ENCODE peak calls at places on chromosomes 16 and 17, in five cellular contexts. One of them, this sample, is unnamed.

GRCh38 chr17:51439395-51440229 is 179.3 kb downstream of the UTP18 start:
- DNase-seq in GM12878: no peak
- DNase-seq in Peyer's patch: no peak
- DNase-seq in K562: no peak
- DNase-seq in IMR-90: no peak
- DNase-seq in this sample: no peak

GRCh38 chr17:17043668-17044226 is 1.5 kb downstream of the MPRIP start:
- DNase-seq in IMR-90: peak
- DNase-seq in Peyer's patch: no peak
- DNase-seq in K562: no peak
- DNase-seq in GM12878: no peak
- DNase-seq in this sample: peak

GRCh38 chr16:80544326-80544725 is 3.5 kb downstream of the DYNLRB2 start:
- DNase-seq in IMR-90: no peak
- DNase-seq in K562: no peak
- DNase-seq in GM12878: no peak
- DNase-seq in Peyer's patch: no peak
- DNase-seq in this sample: no peak

GRCh38 chr16:11329080-11329491 is 16.2 kb upstream of the RMI2 start:
- DNase-seq in GM12878: peak
- DNase-seq in IMR-90: peak
- DNase-seq in K562: no peak
- DNase-seq in Peyer's patch: peak
- DNase-seq in this sample: no peak

GRCh38 chr17:57881143-57881542 is 31.3 kb upstream of the MRPS23 start:
- DNase-seq in Peyer's patch: no peak
- DNase-seq in K562: no peak
- DNase-seq in IMR-90: peak
- DNase-seq in GM12878: no peak
- DNase-seq in this sample: no peak

GRCh38 chr17:58531661-58532554 is 17.5 kb upstream of the MTMR4 start:
- DNase-seq in K562: peak
- DNase-seq in Peyer's patch: peak
- DNase-seq in IMR-90: peak
- DNase-seq in GM12878: no peak
- DNase-seq in this sample: peak

GRCh38 chr17:57861737-57862409 is 12.0 kb upstream of the MRPS23 start:
- DNase-seq in GM12878: no peak
- DNase-seq in Peyer's patch: no peak
- DNase-seq in K562: no peak
- DNase-seq in IMR-90: no peak
- DNase-seq in this sample: no peak

GRCh38 chr17:76529224-76529642 is 8.3 kb downstream of the CYGB start:
- DNase-seq in GM12878: no peak
- DNase-seq in K562: no peak
- DNase-seq in Peyer's patch: no peak
- DNase-seq in IMR-90: peak
- DNase-seq in this sample: no peak

GRCh38 chr17:81523139-81524062 is 4.8 kb upstream of the FSCN2 start:
- DNase-seq in IMR-90: peak
- DNase-seq in K562: peak
- DNase-seq in GM12878: no peak
- DNase-seq in Peyer's patch: no peak
- DNase-seq in this sample: peak

GRCh38 chr17:58254803-58255202 is 16.4 kb downstream of the LPO start:
- DNase-seq in K562: no peak
- DNase-seq in IMR-90: no peak
- DNase-seq in Peyer's patch: no peak
- DNase-seq in GM12878: no peak
- DNase-seq in this sample: no peak

GRCh38 chr17:69246726-69247375 is 18.2 kb upstream of the ABCA10 start:
- DNase-seq in IMR-90: peak
- DNase-seq in GM12878: peak
- DNase-seq in K562: peak
- DNase-seq in Peyer's patch: no peak
- DNase-seq in this sample: no peak

DNA sequence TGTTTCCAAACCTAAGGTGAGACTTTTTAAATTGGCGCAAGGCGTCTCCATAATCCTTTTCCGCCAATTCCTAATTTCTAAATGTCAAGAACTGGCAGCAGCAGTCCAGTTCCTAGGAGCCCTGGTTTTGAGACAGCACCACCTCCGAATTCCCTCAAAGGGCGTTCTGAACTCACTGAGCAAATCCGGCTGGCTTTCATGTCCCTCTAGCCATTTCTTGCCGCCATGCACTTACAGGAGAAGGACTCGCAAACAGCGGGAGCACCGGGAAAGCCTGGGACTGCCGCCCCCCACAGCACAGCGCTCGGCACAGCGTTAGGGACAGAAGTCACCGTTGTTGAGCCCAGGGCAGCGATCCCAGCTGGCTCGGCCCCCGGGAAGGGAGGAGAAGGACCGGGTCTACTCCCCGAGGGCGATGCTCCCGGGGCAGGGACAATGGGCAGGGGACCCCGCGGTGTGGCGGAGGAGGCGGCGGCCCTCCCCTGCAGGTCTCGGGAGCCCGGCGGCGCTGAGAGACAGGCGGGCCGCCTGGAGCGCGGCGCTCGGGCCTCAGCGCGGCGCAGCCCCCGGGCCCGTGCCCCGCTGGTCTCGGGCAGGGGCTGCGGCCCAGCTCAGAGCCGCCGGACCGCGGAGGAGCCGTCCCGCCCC is 545 bp downstream of the ARHGAP17 start:
- DNase-seq in GM12878: no peak
- DNase-seq in K562: peak
- DNase-seq in Peyer's patch: peak
- DNase-seq in IMR-90: peak
- DNase-seq in this sample: no peak
- TF ChIP-seq POLR2A in GM12878: no peak
- TF ChIP-seq POLR2A in K562: no peak
- TF ChIP-seq POLR2A in Peyer's patch: no peak
- TF ChIP-seq POLR2A in IMR-90: no peak
- TF ChIP-seq POLR2A in this sample: peak

GRCh38 chr17:83076930-83077329 is 2.5 kb upstream of the METRNL start:
- DNase-seq in Peyer's patch: no peak
- DNase-seq in K562: no peak
- DNase-seq in IMR-90: no peak
- DNase-seq in GM12878: no peak
- DNase-seq in this sample: no peak

GRCh38 chr17:83075270-83075880 is 4.0 kb upstream of the METRNL start:
- DNase-seq in GM12878: no peak
- DNase-seq in IMR-90: no peak
- DNase-seq in Peyer's patch: no peak
- DNase-seq in K562: no peak
- DNase-seq in this sample: no peak

GRCh38 chr17:83073389-83074063 is 5.9 kb upstream of the METRNL start:
- DNase-seq in Peyer's patch: no peak
- DNase-seq in K562: peak
- DNase-seq in IMR-90: no peak
- DNase-seq in GM12878: no peak
- DNase-seq in this sample: peak

GRCh38 chr17:83072600-83073358 is 6.6 kb upstream of the METRNL start:
- DNase-seq in Peyer's patch: no peak
- DNase-seq in GM12878: no peak
- DNase-seq in IMR-90: no peak
- DNase-seq in K562: peak
- DNase-seq in this sample: no peak

DNA sequence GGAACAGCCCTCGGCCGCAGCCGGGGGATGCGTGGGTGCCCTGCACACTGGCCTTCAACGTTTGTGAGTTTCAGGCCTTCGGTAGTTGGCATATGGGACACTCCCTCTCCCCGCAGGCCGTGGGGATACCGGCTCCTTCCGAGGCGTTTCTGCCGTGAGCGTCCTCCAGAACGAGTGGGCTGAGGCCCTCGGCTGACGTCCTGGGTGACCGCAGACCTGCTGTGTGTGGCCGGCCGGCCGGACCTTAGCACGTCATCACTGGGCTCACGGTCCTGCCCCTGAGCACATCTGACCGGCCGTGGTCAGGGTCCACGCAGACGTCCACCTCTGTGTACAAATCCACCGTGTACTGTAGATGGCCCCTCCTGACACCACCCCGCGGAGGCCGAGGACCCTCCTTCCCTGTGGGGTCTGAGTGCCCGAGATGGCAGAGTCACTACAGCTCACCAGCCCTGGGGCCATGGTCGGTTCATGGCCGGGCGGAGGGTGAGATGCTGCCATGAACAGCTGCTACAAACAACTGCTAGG is 4.6 kb upstream of the METRNL start:
- DNase-seq in GM12878: no peak
- DNase-seq in IMR-90: no peak
- DNase-seq in Peyer's patch: no peak
- DNase-seq in K562: no peak
- DNase-seq in this sample: no peak
- TF ChIP-seq POLR2A in GM12878: no peak
- TF ChIP-seq POLR2A in IMR-90: no peak
- TF ChIP-seq POLR2A in Peyer's patch: no peak
- TF ChIP-seq POLR2A in K562: no peak
- TF ChIP-seq POLR2A in this sample: no peak

DNA sequence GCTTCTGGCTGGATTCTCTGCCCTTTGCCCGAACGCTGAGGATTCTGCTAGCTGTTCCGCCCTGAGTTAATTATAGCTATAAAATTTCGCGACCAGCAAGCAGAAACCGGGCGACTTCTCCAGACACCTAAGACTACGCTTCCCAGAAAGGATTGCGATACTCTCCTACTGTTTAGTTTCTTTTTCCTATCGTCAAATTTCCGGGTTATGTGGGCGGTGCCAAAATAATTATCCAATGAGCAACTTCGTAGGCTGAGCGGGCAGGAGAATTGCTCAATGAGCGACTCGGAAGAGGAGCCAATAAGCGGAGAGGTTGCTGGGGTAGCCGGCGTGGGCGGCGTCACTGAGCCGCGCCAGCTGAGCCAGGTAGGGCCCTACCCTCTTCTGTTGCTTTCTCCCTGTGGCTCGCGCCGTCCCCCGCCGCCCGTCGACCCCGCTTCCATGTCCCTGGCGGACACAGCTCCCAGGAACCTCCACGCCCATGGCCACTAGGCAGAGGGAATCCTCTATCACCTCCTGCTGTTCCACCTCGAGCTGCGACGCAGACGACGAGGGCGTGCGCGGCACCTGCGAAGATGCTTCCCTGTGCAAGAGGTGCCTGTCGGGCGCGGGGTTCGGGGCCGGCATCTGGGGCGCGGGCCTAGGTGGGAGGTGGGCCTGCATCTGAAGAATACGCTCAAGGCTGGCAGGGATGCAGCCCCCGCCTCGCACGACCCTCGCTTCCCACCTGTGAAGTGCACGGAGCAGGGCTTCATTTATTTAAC is at the start of gene LCMT1:
- DNase-seq in K562: peak
- DNase-seq in IMR-90: peak
- DNase-seq in GM12878: peak
- DNase-seq in Peyer's patch: peak
- DNase-seq in this sample: peak
- TF ChIP-seq POLR2A in K562: peak
- TF ChIP-seq POLR2A in IMR-90: peak
- TF ChIP-seq POLR2A in GM12878: peak
- TF ChIP-seq POLR2A in Peyer's patch: peak
- TF ChIP-seq POLR2A in this sample: peak

GRCh38 chr17:32445075-32445427 is 741 bp downstream of the PSMD11 start:
- DNase-seq in GM12878: no peak
- DNase-seq in Peyer's patch: no peak
- DNase-seq in IMR-90: peak
- DNase-seq in K562: peak
- DNase-seq in this sample: peak

GRCh38 chr17:32445976-32446375 is 1.7 kb downstream of the PSMD11 start:
- DNase-seq in GM12878: no peak
- DNase-seq in K562: no peak
- DNase-seq in IMR-90: peak
- DNase-seq in Peyer's patch: no peak
- DNase-seq in this sample: no peak

GRCh38 chr17:32445497-32445896 is 1.2 kb downstream of the PSMD11 start:
- DNase-seq in K562: no peak
- DNase-seq in GM12878: no peak
- DNase-seq in Peyer's patch: no peak
- DNase-seq in IMR-90: no peak
- DNase-seq in this sample: no peak

GRCh38 chr17:32443827-32444300 is 446 bp upstream of the PSMD11 start:
- DNase-seq in GM12878: no peak
- DNase-seq in IMR-90: no peak
- DNase-seq in Peyer's patch: no peak
- DNase-seq in K562: no peak
- DNase-seq in this sample: no peak

GRCh38 chr17:32444301-32445074 is at the start of gene PSMD11:
- DNase-seq in GM12878: peak
- DNase-seq in IMR-90: peak
- DNase-seq in K562: peak
- DNase-seq in Peyer's patch: peak
- DNase-seq in this sample: peak
- TF ChIP-seq POLR2A in GM12878: peak
- TF ChIP-seq POLR2A in IMR-90: peak
- TF ChIP-seq POLR2A in K562: peak
- TF ChIP-seq POLR2A in Peyer's patch: peak
- TF ChIP-seq POLR2A in this sample: peak

GRCh38 chr17:38800237-38800760 is 943 bp upstream of the PIP4K2B start:
- DNase-seq in IMR-90: no peak
- DNase-seq in K562: no peak
- DNase-seq in GM12878: no peak
- DNase-seq in Peyer's patch: no peak
- DNase-seq in this sample: no peak
- TF ChIP-seq POLR2A in IMR-90: no peak
- TF ChIP-seq POLR2A in K562: no peak
- TF ChIP-seq POLR2A in GM12878: no peak
- TF ChIP-seq POLR2A in Peyer's patch: no peak
- TF ChIP-seq POLR2A in this sample: no peak

DNA sequence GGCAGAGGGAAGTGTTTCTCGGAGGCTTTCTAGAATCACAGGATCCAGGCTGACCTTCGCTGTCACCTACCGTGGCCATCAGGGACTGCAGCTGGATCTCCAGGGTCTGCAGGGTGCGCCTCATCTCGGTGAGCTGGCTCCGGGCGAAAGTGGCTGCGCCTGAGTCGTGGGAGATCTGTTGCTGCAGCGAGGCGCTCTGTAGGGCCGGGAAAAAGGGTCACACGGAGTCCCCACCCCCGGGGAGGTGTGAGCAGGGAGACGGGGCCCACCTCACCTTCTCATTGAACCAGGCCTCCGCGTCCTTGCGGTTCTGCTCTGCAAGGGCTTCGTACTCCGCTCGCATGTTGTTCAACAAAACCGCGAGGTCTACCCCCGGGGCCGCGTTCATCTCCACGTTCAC is 2.9 kb downstream of the KRT28 start:
- DNase-seq in GM12878: no peak
- DNase-seq in IMR-90: no peak
- DNase-seq in K562: no peak
- DNase-seq in Peyer's patch: no peak
- DNase-seq in this sample: no peak
- TF ChIP-seq POLR2A in GM12878: no peak
- TF ChIP-seq POLR2A in IMR-90: no peak
- TF ChIP-seq POLR2A in K562: no peak
- TF ChIP-seq POLR2A in Peyer's patch: no peak
- TF ChIP-seq POLR2A in this sample: no peak